ENCODE peak calls at places on chromosome 1, in six cellular contexts. W is upper lobe of left lung, M is A549, I is HepG2, J is K562, S is GM12878. V is an unnamed sample.

GRCh38 chr1:234936631-234937389 is 191.8 kb downstream of the TOMM20 start:
- ATAC-seq in I (no peak), W (no peak), J (no peak), S (no peak), M (no peak), V (no peak)

GRCh38 chr1:104855550-104855949 is 1105.9 kb downstream of the AMY1C start:
- ATAC-seq in W (no peak), J (no peak), I (no peak), S (no peak), M (no peak), V (no peak)

GRCh38 chr1:48853006-48853405 is 76.3 kb upstream of the BEND5 start:
- ATAC-seq in I (no peak), J (no peak), W (no peak), M (peak; percentile 97), S (no peak), V (no peak)

GRCh38 chr1:245205396-245205795 is 50.6 kb downstream of the KIF26B start:
- ATAC-seq in S (no peak), W (no peak), M (no peak), J (no peak), I (no peak), V (no peak)

GRCh38 chr1:242788771-242789170 is 264.3 kb upstream of the PLD5 start:
- ATAC-seq in J (no peak), W (no peak), S (peak; percentile 91), I (no peak), M (no peak), V (no peak)

GRCh38 chr1:242147096-242147976 is 148.4 kb upstream of the MAP1LC3C start:
- ATAC-seq in M (peak; percentile 34), W (peak; percentile 35), S (peak; percentile 78), I (no peak), J (no peak), V (no peak)

GRCh38 chr1:94438692-94439276 is 20.6 kb downstream of the ABCD3 start:
- ATAC-seq in M (no peak), S (no peak), I (peak; percentile 66), W (no peak), J (no peak), V (no peak)

GRCh38 chr1:84089470-84090261 is 54.4 kb upstream of the PRKACB start:
- ATAC-seq in J (peak; percentile 23), I (no peak), W (no peak), S (no peak), M (peak; percentile 59), V (no peak)

GRCh38 chr1:116881879-116882520 is 27.7 kb upstream of the PTGFRN start:
- ATAC-seq in S (peak; percentile 69), W (peak; percentile 80), J (peak; percentile 92), M (peak; percentile 59), I (peak; percentile 75), V (peak; percentile 86)

GRCh38 chr1:110672001-110672752 is 2.6 kb downstream of the KCNA3 start:
- ATAC-seq in W (peak; percentile 26), J (no peak), M (no peak), I (no peak), S (peak; percentile 12), V (no peak)

GRCh38 chr1:47647327-47647845 is 209.5 kb downstream of the FOXD2 start:
- ATAC-seq in S (no peak), I (no peak), M (no peak), W (no peak), J (no peak), V (no peak)

GRCh38 chr1:65339866-65340483 is 30.6 kb downstream of the DNAJC6 start:
- ATAC-seq in M (no peak), I (peak; percentile 49), J (peak; percentile 67), S (no peak), W (no peak), V (no peak)

GRCh38 chr1:16127676-16128337 is 28.1 kb downstream of the EPHA2 start:
- ATAC-seq in S (no peak), J (no peak), W (no peak), M (no peak), I (no peak), V (peak; percentile 32)

GRCh38 chr1:151166506-151166956 is 587 bp downstream of the SCNM1 start:
- ATAC-seq in W (peak; percentile 24), S (peak; percentile 48), I (peak; percentile 10), J (peak; percentile 15), M (peak; percentile 22), V (no peak)

GRCh38 chr1:108646661-108647269 is 14.1 kb downstream of the HENMT1 start:
- ATAC-seq in I (peak; percentile 85), J (peak; percentile 33), W (peak; percentile 82), M (no peak), S (peak; percentile 68), V (peak; percentile 63)

GRCh38 chr1:64814427-64814826 is 69.6 kb downstream of the RAVER2 start:
- ATAC-seq in J (no peak), W (no peak), S (no peak), I (no peak), M (no peak), V (no peak)

GRCh38 chr1:51628715-51629590 is 12.1 kb downstream of the OSBPL9 start:
- ATAC-seq in J (no peak), S (no peak), I (no peak), W (no peak), M (no peak), V (no peak)

GRCh38 chr1:197948926-197949899 is 32.0 kb downstream of the LHX9 start:
- ATAC-seq in J (no peak), M (no peak), W (no peak), S (no peak), I (no peak), V (no peak)

GRCh38 chr1:197955486-197956394 is 38.6 kb downstream of the LHX9 start:
- ATAC-seq in I (peak; percentile 38), S (no peak), M (no peak), J (no peak), W (no peak), V (peak; percentile 31)

GRCh38 chr1:197954718-197955418 is 37.7 kb downstream of the LHX9 start:
- ATAC-seq in J (no peak), I (peak; percentile 95), W (no peak), M (no peak), S (no peak), V (no peak)

GRCh38 chr1:197951089-197951488 is 33.9 kb downstream of the LHX9 start:
- ATAC-seq in M (no peak), J (no peak), S (no peak), I (no peak), W (no peak), V (no peak)

GRCh38 chr1:197951617-197952175 is 34.5 kb downstream of the LHX9 start:
- ATAC-seq in S (no peak), I (no peak), W (no peak), M (no peak), J (no peak), V (no peak)
- TF ChIP-seq EP300 in S (no peak), I (no peak), W (no peak), M (no peak), J (no peak), V (no peak)

DNA sequence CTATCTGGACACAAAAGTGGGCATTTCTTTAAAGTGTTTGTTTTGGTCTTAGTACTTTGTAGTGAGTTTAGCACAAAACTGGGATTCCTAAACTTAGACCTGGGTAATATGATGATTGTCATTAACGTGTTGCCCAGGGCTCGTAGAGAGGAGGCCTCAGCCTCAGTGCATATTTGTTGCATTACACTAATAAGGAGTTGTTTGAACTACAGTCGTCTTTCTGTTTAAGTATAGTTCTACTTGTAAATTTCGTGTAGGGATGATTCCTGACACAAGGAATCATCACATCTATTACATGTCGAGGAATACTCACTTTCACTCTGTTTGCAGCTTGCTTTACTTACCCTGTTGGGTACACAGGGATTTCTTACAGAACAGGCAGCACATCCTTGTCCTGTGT is 85.0 kb downstream of the PRDM2 start:
- ATAC-seq in J (no peak), S (no peak), W (no peak), M (no peak), I (no peak), V (no peak)
- H3K4me3 ChIP-seq in J (no peak overlapping the region), S (no peak overlapping the region), W (no peak overlapping the region), M (no peak overlapping the region), I (no peak overlapping the region), V (no peak overlapping the region)

GRCh38 chr1:8825985-8826481 is 8.6 kb upstream of the RERE start:
- ATAC-seq in J (peak; percentile 27), W (peak; percentile 76), I (peak; percentile 51), S (no peak), M (no peak), V (peak; percentile 53)

GRCh38 chr1:8821084-8821483 is 3.6 kb upstream of the RERE start:
- ATAC-seq in J (no peak), W (no peak), S (no peak), M (no peak), I (no peak), V (no peak)

GRCh38 chr1:8822383-8823294 is 5.2 kb upstream of the RERE start:
- ATAC-seq in I (peak; percentile 55), S (no peak), J (peak; percentile 33), M (peak; percentile 44), W (peak; percentile 68), V (peak; percentile 70)

GRCh38 chr1:8818325-8818775 is 910 bp upstream of the RERE start:
- ATAC-seq in W (no peak), S (no peak), M (no peak), I (no peak), J (no peak), V (no peak)

GRCh38 chr1:8823295-8823664 is 5.8 kb upstream of the RERE start:
- ATAC-seq in I (no peak), S (no peak), W (no peak), M (no peak), J (no peak), V (no peak)
- TF ChIP-seq EP300 in I (no peak), S (no peak), W (no peak), M (no peak), J (no peak), V (no peak)

GRCh38 chr1:53063744-53064515 is 1.9 kb downstream of the PODN start:
- ATAC-seq in S (no peak), W (no peak), J (peak; percentile 23), I (no peak), M (no peak), V (no peak)

GRCh38 chr1:53062731-53063591 is 948 bp downstream of the PODN start:
- ATAC-seq in M (no peak), W (peak; percentile 0), S (no peak), I (no peak), J (peak; percentile 11), V (no peak)

GRCh38 chr1:53061859-53062714 is at the start of gene PODN:
- ATAC-seq in W (peak; percentile 79), M (no peak), S (no peak), J (no peak), I (peak; percentile 40), V (peak; percentile 58)

GRCh38 chr1:53060580-53060979 is 1.4 kb upstream of the PODN start:
- ATAC-seq in M (no peak), S (no peak), I (no peak), J (no peak), W (peak; percentile 45), V (peak; percentile 18)

DNA sequence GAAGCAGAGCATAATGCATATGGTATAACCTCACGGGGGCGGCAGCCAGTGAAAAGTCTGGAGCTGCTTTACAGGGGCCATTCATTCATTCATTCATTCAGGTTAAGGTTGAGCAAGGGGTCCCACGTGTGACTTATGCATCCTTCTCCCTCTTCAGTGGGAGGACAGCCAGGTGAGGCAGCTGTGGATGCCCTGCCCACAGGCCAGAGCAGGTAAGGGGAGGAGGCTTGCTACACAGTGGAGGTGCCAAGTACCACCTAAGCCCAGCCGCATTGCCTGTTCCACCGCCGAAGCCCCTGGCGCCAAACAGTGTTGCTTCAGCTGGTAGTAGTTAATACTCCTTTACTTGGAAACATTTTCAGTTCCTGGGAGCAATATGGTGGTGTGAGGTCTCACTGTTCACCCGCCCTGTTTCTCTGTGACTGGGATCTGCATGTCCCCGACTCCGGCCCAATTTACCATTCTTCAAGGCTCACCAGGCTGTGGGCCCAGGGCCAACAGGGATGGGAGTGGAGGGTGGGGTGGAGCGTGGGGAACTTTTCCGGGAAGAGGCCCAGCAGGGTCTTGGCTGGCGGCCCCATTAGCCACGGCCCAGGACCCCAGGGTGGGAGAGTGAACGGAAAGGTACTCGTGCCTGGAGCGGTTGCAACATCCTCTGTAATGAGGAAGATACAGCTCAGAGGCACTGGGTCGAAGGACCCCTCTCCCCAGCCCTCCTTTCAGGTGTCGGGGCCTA is 722 bp upstream of the PODN start:
- ATAC-seq in M (no peak), J (no peak), S (no peak), I (peak; percentile 16), W (peak; percentile 78), V (peak; percentile 52)
- H3K4me3 ChIP-seq in M (no peak overlapping the region), J (no peak overlapping the region), S (no peak overlapping the region), I (peak overlapping the region; percentile 17), W (peak overlapping the region; percentile 60), V (peak overlapping the region; percentile 61)